ENCODE peak calls at places on chromosomes 5 and 9, in seven cellular contexts. One of them, this sample, is unnamed.

GRCh38 chr5:174750720-174751119 is 26.3 kb downstream of the MSX2 start:
- DNase-seq in colonic mucosa: no peak
- DNase-seq in A673: peak; percentile 17
- DNase-seq in endothelial cell of umbilical vein: no peak
- DNase-seq in cardiac muscle cell: peak; percentile 56
- DNase-seq in MM.1S: no peak
- DNase-seq in fibroblast of lung: peak; percentile 76
- DNase-seq in this sample: no peak

GRCh38 chr9:35522189-35522588 is 32.3 kb downstream of the RUSC2 start:
- DNase-seq in colonic mucosa: no peak
- DNase-seq in A673: no peak
- DNase-seq in endothelial cell of umbilical vein: no peak
- DNase-seq in cardiac muscle cell: no peak
- DNase-seq in MM.1S: no peak
- DNase-seq in fibroblast of lung: no peak
- DNase-seq in this sample: no peak

GRCh38 chr9:89723696-89724095 is 118.9 kb downstream of the GADD45G start:
- DNase-seq in colonic mucosa: no peak
- DNase-seq in A673: no peak
- DNase-seq in endothelial cell of umbilical vein: no peak
- DNase-seq in cardiac muscle cell: no peak
- DNase-seq in MM.1S: no peak
- DNase-seq in fibroblast of lung: peak; percentile 52
- DNase-seq in this sample: no peak

GRCh38 chr5:11903121-11903613 is 1.1 kb downstream of the CTNND2 start:
- DNase-seq in colonic mucosa: no peak
- DNase-seq in A673: no peak
- DNase-seq in endothelial cell of umbilical vein: no peak
- DNase-seq in cardiac muscle cell: no peak
- DNase-seq in MM.1S: peak; percentile 20
- DNase-seq in fibroblast of lung: peak; percentile 41
- DNase-seq in this sample: peak; percentile 64

GRCh38 chr9:110602281-110602680 is 22.7 kb upstream of the SVEP1 start:
- DNase-seq in colonic mucosa: no peak
- DNase-seq in A673: peak; percentile 42
- DNase-seq in endothelial cell of umbilical vein: no peak
- DNase-seq in cardiac muscle cell: no peak
- DNase-seq in MM.1S: no peak
- DNase-seq in fibroblast of lung: peak; percentile 33
- DNase-seq in this sample: no peak

GRCh38 chr5:120540097-120540496 is 76.0 kb downstream of the PRR16 start:
- DNase-seq in colonic mucosa: no peak
- DNase-seq in A673: no peak
- DNase-seq in endothelial cell of umbilical vein: no peak
- DNase-seq in cardiac muscle cell: no peak
- DNase-seq in MM.1S: no peak
- DNase-seq in fibroblast of lung: no peak
- DNase-seq in this sample: no peak

GRCh38 chr9:100561256-100561655 is 16.6 kb upstream of the CAVIN4 start:
- DNase-seq in colonic mucosa: no peak
- DNase-seq in A673: no peak
- DNase-seq in endothelial cell of umbilical vein: no peak
- DNase-seq in cardiac muscle cell: no peak
- DNase-seq in MM.1S: no peak
- DNase-seq in fibroblast of lung: peak; percentile 90
- DNase-seq in this sample: no peak

GRCh38 chr5:143435207-143435657 is 31.7 kb upstream of the NR3C1 start:
- DNase-seq in colonic mucosa: peak; percentile 24
- DNase-seq in A673: no peak
- DNase-seq in endothelial cell of umbilical vein: peak; percentile 18
- DNase-seq in cardiac muscle cell: peak; percentile 38
- DNase-seq in MM.1S: peak; percentile 56
- DNase-seq in fibroblast of lung: no peak
- DNase-seq in this sample: no peak

GRCh38 chr5:174609116-174609515 is 115.3 kb upstream of the MSX2 start:
- DNase-seq in colonic mucosa: no peak
- DNase-seq in A673: no peak
- DNase-seq in endothelial cell of umbilical vein: no peak
- DNase-seq in cardiac muscle cell: no peak
- DNase-seq in MM.1S: no peak
- DNase-seq in fibroblast of lung: peak; percentile 62
- DNase-seq in this sample: peak; percentile 35

GRCh38 chr5:124867064-124867707 is 120.7 kb upstream of the ZNF608 start:
- DNase-seq in colonic mucosa: no peak
- DNase-seq in A673: no peak
- DNase-seq in endothelial cell of umbilical vein: no peak
- DNase-seq in cardiac muscle cell: peak; percentile 59
- DNase-seq in MM.1S: no peak
- DNase-seq in fibroblast of lung: peak; percentile 94
- DNase-seq in this sample: no peak

GRCh38 chr5:74946471-74946870 is 80.3 kb upstream of the FAM169A start:
- DNase-seq in colonic mucosa: no peak
- DNase-seq in A673: no peak
- DNase-seq in endothelial cell of umbilical vein: no peak
- DNase-seq in cardiac muscle cell: no peak
- DNase-seq in MM.1S: no peak
- DNase-seq in fibroblast of lung: no peak
- DNase-seq in this sample: no peak
- H3K9me3 ChIP-seq in colonic mucosa: no peaks in the 10 kb centered on the region
- H3K9me3 ChIP-seq in A673: no peaks in the 10 kb centered on the region
- H3K9me3 ChIP-seq in endothelial cell of umbilical vein: no peaks in the 10 kb centered on the region
- H3K9me3 ChIP-seq in cardiac muscle cell: no peaks in the 10 kb centered on the region
- H3K9me3 ChIP-seq in MM.1S: no peaks in the 10 kb centered on the region
- H3K9me3 ChIP-seq in fibroblast of lung: no peaks in the 10 kb centered on the region
- H3K9me3 ChIP-seq in this sample: no peaks in the 10 kb centered on the region

GRCh38 chr5:169584998-169585451 is 1.5 kb downstream of the SPDL1 start:
- DNase-seq in colonic mucosa: no peak
- DNase-seq in A673: no peak
- DNase-seq in endothelial cell of umbilical vein: peak; percentile 4
- DNase-seq in cardiac muscle cell: no peak
- DNase-seq in MM.1S: no peak
- DNase-seq in fibroblast of lung: peak; percentile 24
- DNase-seq in this sample: no peak
- H3K4me3 ChIP-seq in colonic mucosa: no peak overlapping the region
- H3K4me3 ChIP-seq in A673: peak overlapping the region; percentile 88
- H3K4me3 ChIP-seq in endothelial cell of umbilical vein: peak overlapping the region; percentile 96
- H3K4me3 ChIP-seq in cardiac muscle cell: peak overlapping the region; percentile 67
- H3K4me3 ChIP-seq in MM.1S: peak overlapping the region; percentile 87
- H3K4me3 ChIP-seq in fibroblast of lung: peak overlapping the region; percentile 97
- H3K4me3 ChIP-seq in this sample: no peak overlapping the region

GRCh38 chr5:141373673-141374317 is at the start of gene PCDHGA6:
- DNase-seq in colonic mucosa: no peak
- DNase-seq in A673: peak; percentile 70
- DNase-seq in endothelial cell of umbilical vein: peak; percentile 49
- DNase-seq in cardiac muscle cell: peak; percentile 31
- DNase-seq in MM.1S: peak; percentile 51
- DNase-seq in fibroblast of lung: peak; percentile 25
- DNase-seq in this sample: no peak

GRCh38 chr5:141371572-141372475 is 1.8 kb downstream of the PCDHGB3 start:
- DNase-seq in colonic mucosa: no peak
- DNase-seq in A673: no peak
- DNase-seq in endothelial cell of umbilical vein: no peak
- DNase-seq in cardiac muscle cell: no peak
- DNase-seq in MM.1S: no peak
- DNase-seq in fibroblast of lung: no peak
- DNase-seq in this sample: no peak

GRCh38 chr5:141369994-141370848 is at the start of gene PCDHGB3:
- DNase-seq in colonic mucosa: no peak
- DNase-seq in A673: peak; percentile 48
- DNase-seq in endothelial cell of umbilical vein: peak; percentile 40
- DNase-seq in cardiac muscle cell: peak; percentile 62
- DNase-seq in MM.1S: peak; percentile 82
- DNase-seq in fibroblast of lung: peak; percentile 53
- DNase-seq in this sample: no peak

DNA sequence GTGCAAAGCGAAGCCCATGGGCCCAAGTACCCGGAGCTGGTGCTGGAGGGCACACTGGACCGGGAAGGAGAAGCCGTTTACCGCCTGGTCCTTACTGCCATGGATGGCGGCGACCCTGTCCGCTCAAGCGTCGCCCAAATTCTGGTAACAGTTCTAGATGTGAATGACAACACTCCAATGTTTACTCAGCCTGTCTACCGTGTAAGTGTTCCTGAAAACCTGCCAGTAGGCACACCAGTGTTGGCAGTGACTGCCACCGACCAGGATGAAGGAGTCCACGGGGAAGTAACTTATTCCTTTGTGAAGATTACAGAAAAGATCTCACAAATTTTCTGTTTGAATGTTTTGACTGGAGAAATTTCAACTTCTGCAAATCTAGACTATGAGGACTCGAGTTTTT is 936 bp downstream of the PCDHGA6 start:
- DNase-seq in colonic mucosa: no peak
- DNase-seq in A673: no peak
- DNase-seq in endothelial cell of umbilical vein: no peak
- DNase-seq in cardiac muscle cell: no peak
- DNase-seq in MM.1S: no peak
- DNase-seq in fibroblast of lung: no peak
- DNase-seq in this sample: no peak
- H3K9me3 ChIP-seq in colonic mucosa: peaks cover 13% of the 10 kb centered on the region
- H3K9me3 ChIP-seq in A673: peaks cover 33% of the 10 kb centered on the region
- H3K9me3 ChIP-seq in endothelial cell of umbilical vein: no peaks in the 10 kb centered on the region
- H3K9me3 ChIP-seq in cardiac muscle cell: no peaks in the 10 kb centered on the region
- H3K9me3 ChIP-seq in MM.1S: no peaks in the 10 kb centered on the region
- H3K9me3 ChIP-seq in fibroblast of lung: peaks cover 2% of the 10 kb centered on the region
- H3K9me3 ChIP-seq in this sample: peaks cover 5% of the 10 kb centered on the region

GRCh38 chr5:56311306-56311904 is 78.3 kb upstream of the ANKRD55 start:
- DNase-seq in colonic mucosa: no peak
- DNase-seq in A673: no peak
- DNase-seq in endothelial cell of umbilical vein: no peak
- DNase-seq in cardiac muscle cell: no peak
- DNase-seq in MM.1S: no peak
- DNase-seq in fibroblast of lung: no peak
- DNase-seq in this sample: no peak
- H3K4me3 ChIP-seq in colonic mucosa: no peak overlapping the region
- H3K4me3 ChIP-seq in A673: no peak overlapping the region
- H3K4me3 ChIP-seq in endothelial cell of umbilical vein: no peak overlapping the region
- H3K4me3 ChIP-seq in cardiac muscle cell: no peak overlapping the region
- H3K4me3 ChIP-seq in MM.1S: no peak overlapping the region
- H3K4me3 ChIP-seq in fibroblast of lung: no peak overlapping the region
- H3K4me3 ChIP-seq in this sample: no peak overlapping the region

DNA sequence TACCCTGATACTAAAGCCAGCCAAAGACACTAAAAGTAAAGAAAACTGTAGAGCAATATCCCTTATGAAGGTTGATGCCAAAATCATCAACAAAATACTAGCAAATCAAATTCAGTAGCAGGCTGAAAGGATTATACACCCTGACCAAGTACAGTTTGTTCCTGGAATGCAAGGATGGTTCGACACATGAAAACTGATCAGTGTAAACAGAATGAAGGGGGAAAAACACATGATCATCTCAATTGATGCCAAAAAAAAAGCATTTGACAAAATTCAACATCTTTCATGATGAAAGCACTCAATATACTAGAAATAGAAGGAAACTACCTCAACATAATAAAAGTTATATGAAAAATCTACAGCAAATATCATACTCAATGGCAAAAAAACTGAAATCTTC is 43.5 kb upstream of the LRRC14B start:
- DNase-seq in colonic mucosa: no peak
- DNase-seq in A673: no peak
- DNase-seq in endothelial cell of umbilical vein: no peak
- DNase-seq in cardiac muscle cell: no peak
- DNase-seq in MM.1S: no peak
- DNase-seq in fibroblast of lung: no peak
- DNase-seq in this sample: no peak
- H3K9me3 ChIP-seq in colonic mucosa: no peaks in the 10 kb centered on the region
- H3K9me3 ChIP-seq in A673: peaks cover 11% of the 10 kb centered on the region
- H3K9me3 ChIP-seq in endothelial cell of umbilical vein: no peaks in the 10 kb centered on the region
- H3K9me3 ChIP-seq in cardiac muscle cell: no peaks in the 10 kb centered on the region
- H3K9me3 ChIP-seq in MM.1S: no peaks in the 10 kb centered on the region
- H3K9me3 ChIP-seq in fibroblast of lung: no peaks in the 10 kb centered on the region
- H3K9me3 ChIP-seq in this sample: no peaks in the 10 kb centered on the region

GRCh38 chr9:68704498-68704803 is 589 bp upstream of the PIP5K1B start:
- DNase-seq in colonic mucosa: no peak
- DNase-seq in A673: no peak
- DNase-seq in endothelial cell of umbilical vein: no peak
- DNase-seq in cardiac muscle cell: no peak
- DNase-seq in MM.1S: no peak
- DNase-seq in fibroblast of lung: no peak
- DNase-seq in this sample: no peak
- H3K4me3 ChIP-seq in colonic mucosa: peak overlapping the region; percentile 60
- H3K4me3 ChIP-seq in A673: no peak overlapping the region
- H3K4me3 ChIP-seq in endothelial cell of umbilical vein: no peak overlapping the region
- H3K4me3 ChIP-seq in cardiac muscle cell: peak overlapping the region; percentile 97
- H3K4me3 ChIP-seq in MM.1S: peak overlapping the region; percentile 73
- H3K4me3 ChIP-seq in fibroblast of lung: no peak overlapping the region
- H3K4me3 ChIP-seq in this sample: peak overlapping the region; percentile 60

This sample was measured in pancreas.